ENCODE peak calls at places on chromosomes 7 and 10, in ten cellular contexts. One of them, this sample, is unnamed.

GRCh38 chr7:3067193-3067592 is 23.5 kb upstream of the CARD11 start:
- DNase-seq in T-helper 1 cell: no peak
- DNase-seq in foreskin fibroblast: no peak
- DNase-seq in stimulated activated CD8-positive, alpha-beta memory T cell treated with anti-CD3 and anti-CD28 coated beads, Interleukin-2, amount 100 ng/mL, for 1 hour: no peak
- DNase-seq in caudate nucleus: no peak
- DNase-seq in endodermal cell: no peak
- DNase-seq in lower lobe of right lung: no peak
- DNase-seq in germinal center: peak; percentile 46
- DNase-seq in EL: no peak
- DNase-seq in mammary epithelial cell: no peak
- DNase-seq in this sample: no peak

GRCh38 chr10:30359373-30360206 is 10.5 kb upstream of the MTPAP start:
- DNase-seq in T-helper 1 cell: peak; percentile 57
- DNase-seq in foreskin fibroblast: no peak
- DNase-seq in stimulated activated CD8-positive, alpha-beta memory T cell treated with anti-CD3 and anti-CD28 coated beads, Interleukin-2, amount 100 ng/mL, for 1 hour: peak; percentile 24
- DNase-seq in caudate nucleus: no peak
- DNase-seq in endodermal cell: peak; percentile 96
- DNase-seq in lower lobe of right lung: peak; percentile 71
- DNase-seq in germinal center: peak; percentile 61
- DNase-seq in EL: peak; percentile 60
- DNase-seq in mammary epithelial cell: peak; percentile 68
- DNase-seq in this sample: peak; percentile 54

GRCh38 chr10:116073451-116073850 is 199.6 kb downstream of the GFRA1 start:
- DNase-seq in T-helper 1 cell: no peak
- DNase-seq in foreskin fibroblast: no peak
- DNase-seq in stimulated activated CD8-positive, alpha-beta memory T cell treated with anti-CD3 and anti-CD28 coated beads, Interleukin-2, amount 100 ng/mL, for 1 hour: no peak
- DNase-seq in caudate nucleus: no peak
- DNase-seq in endodermal cell: no peak
- DNase-seq in lower lobe of right lung: no peak
- DNase-seq in germinal center: no peak
- DNase-seq in EL: no peak
- DNase-seq in mammary epithelial cell: no peak
- DNase-seq in this sample: peak; percentile 40

GRCh38 chr10:21292763-21293517 is 232.5 kb downstream of the SKIDA1 start:
- DNase-seq in T-helper 1 cell: no peak
- DNase-seq in foreskin fibroblast: peak; percentile 94
- DNase-seq in stimulated activated CD8-positive, alpha-beta memory T cell treated with anti-CD3 and anti-CD28 coated beads, Interleukin-2, amount 100 ng/mL, for 1 hour: no peak
- DNase-seq in caudate nucleus: no peak
- DNase-seq in endodermal cell: peak; percentile 88
- DNase-seq in lower lobe of right lung: peak; percentile 52
- DNase-seq in germinal center: no peak
- DNase-seq in EL: peak; percentile 98
- DNase-seq in mammary epithelial cell: peak; percentile 93
- DNase-seq in this sample: peak; percentile 48

GRCh38 chr10:131848741-131849590 is 51.8 kb upstream of the PPP2R2D start:
- DNase-seq in T-helper 1 cell: no peak
- DNase-seq in foreskin fibroblast: no peak
- DNase-seq in stimulated activated CD8-positive, alpha-beta memory T cell treated with anti-CD3 and anti-CD28 coated beads, Interleukin-2, amount 100 ng/mL, for 1 hour: no peak
- DNase-seq in caudate nucleus: no peak
- DNase-seq in endodermal cell: peak; percentile 28
- DNase-seq in lower lobe of right lung: no peak
- DNase-seq in germinal center: no peak
- DNase-seq in EL: no peak
- DNase-seq in mammary epithelial cell: no peak
- DNase-seq in this sample: no peak

GRCh38 chr7:18961997-18962396 is 155.4 kb downstream of the TWIST1 start:
- DNase-seq in T-helper 1 cell: no peak
- DNase-seq in foreskin fibroblast: peak; percentile 20
- DNase-seq in stimulated activated CD8-positive, alpha-beta memory T cell treated with anti-CD3 and anti-CD28 coated beads, Interleukin-2, amount 100 ng/mL, for 1 hour: no peak
- DNase-seq in caudate nucleus: no peak
- DNase-seq in endodermal cell: no peak
- DNase-seq in lower lobe of right lung: no peak
- DNase-seq in germinal center: no peak
- DNase-seq in EL: peak; percentile 60
- DNase-seq in mammary epithelial cell: no peak
- DNase-seq in this sample: no peak

GRCh38 chr7:133633055-133633454 is 380.2 kb downstream of the EXOC4 start:
- DNase-seq in T-helper 1 cell: peak; percentile 1
- DNase-seq in foreskin fibroblast: peak; percentile 53
- DNase-seq in stimulated activated CD8-positive, alpha-beta memory T cell treated with anti-CD3 and anti-CD28 coated beads, Interleukin-2, amount 100 ng/mL, for 1 hour: no peak
- DNase-seq in caudate nucleus: no peak
- DNase-seq in endodermal cell: no peak
- DNase-seq in lower lobe of right lung: no peak
- DNase-seq in germinal center: no peak
- DNase-seq in EL: peak; percentile 47
- DNase-seq in mammary epithelial cell: peak; percentile 88
- DNase-seq in this sample: peak; percentile 7

GRCh38 chr10:10816453-10816852 is 201.2 kb upstream of the CELF2 start:
- DNase-seq in T-helper 1 cell: no peak
- DNase-seq in foreskin fibroblast: peak; percentile 61
- DNase-seq in stimulated activated CD8-positive, alpha-beta memory T cell treated with anti-CD3 and anti-CD28 coated beads, Interleukin-2, amount 100 ng/mL, for 1 hour: no peak
- DNase-seq in caudate nucleus: no peak
- DNase-seq in endodermal cell: no peak
- DNase-seq in lower lobe of right lung: no peak
- DNase-seq in germinal center: no peak
- DNase-seq in EL: peak; percentile 65
- DNase-seq in mammary epithelial cell: no peak
- DNase-seq in this sample: no peak

GRCh38 chr7:14233026-14233897 is 243.8 kb upstream of the ETV1 start:
- DNase-seq in T-helper 1 cell: no peak
- DNase-seq in foreskin fibroblast: peak; percentile 11
- DNase-seq in stimulated activated CD8-positive, alpha-beta memory T cell treated with anti-CD3 and anti-CD28 coated beads, Interleukin-2, amount 100 ng/mL, for 1 hour: no peak
- DNase-seq in caudate nucleus: no peak
- DNase-seq in endodermal cell: peak; percentile 51
- DNase-seq in lower lobe of right lung: no peak
- DNase-seq in germinal center: no peak
- DNase-seq in EL: no peak
- DNase-seq in mammary epithelial cell: no peak
- DNase-seq in this sample: no peak

GRCh38 chr7:39540320-39540719 is 25.9 kb upstream of the YAE1 start:
- DNase-seq in T-helper 1 cell: no peak
- DNase-seq in foreskin fibroblast: no peak
- DNase-seq in stimulated activated CD8-positive, alpha-beta memory T cell treated with anti-CD3 and anti-CD28 coated beads, Interleukin-2, amount 100 ng/mL, for 1 hour: no peak
- DNase-seq in caudate nucleus: no peak
- DNase-seq in endodermal cell: peak; percentile 53
- DNase-seq in lower lobe of right lung: no peak
- DNase-seq in germinal center: no peak
- DNase-seq in EL: no peak
- DNase-seq in mammary epithelial cell: no peak
- DNase-seq in this sample: no peak

GRCh38 chr10:22346087-22346661 is 878 bp downstream of the SPAG6 start:
- DNase-seq in T-helper 1 cell: no peak
- DNase-seq in foreskin fibroblast: no peak
- DNase-seq in stimulated activated CD8-positive, alpha-beta memory T cell treated with anti-CD3 and anti-CD28 coated beads, Interleukin-2, amount 100 ng/mL, for 1 hour: no peak
- DNase-seq in caudate nucleus: no peak
- DNase-seq in endodermal cell: no peak
- DNase-seq in lower lobe of right lung: no peak
- DNase-seq in germinal center: no peak
- DNase-seq in EL: no peak
- DNase-seq in mammary epithelial cell: no peak
- DNase-seq in this sample: no peak

GRCh38 chr7:134315679-134316538 is 821 bp downstream of the SLC35B4 start:
- DNase-seq in T-helper 1 cell: peak; percentile 4
- DNase-seq in foreskin fibroblast: peak; percentile 20
- DNase-seq in stimulated activated CD8-positive, alpha-beta memory T cell treated with anti-CD3 and anti-CD28 coated beads, Interleukin-2, amount 100 ng/mL, for 1 hour: no peak
- DNase-seq in caudate nucleus: no peak
- DNase-seq in endodermal cell: no peak
- DNase-seq in lower lobe of right lung: no peak
- DNase-seq in germinal center: no peak
- DNase-seq in EL: peak; percentile 45
- DNase-seq in mammary epithelial cell: peak; percentile 22
- DNase-seq in this sample: peak; percentile 25

GRCh38 chr7:72793791-72794190 is 34.2 kb downstream of the TYW1B start:
- DNase-seq in T-helper 1 cell: no peak
- DNase-seq in foreskin fibroblast: no peak
- DNase-seq in stimulated activated CD8-positive, alpha-beta memory T cell treated with anti-CD3 and anti-CD28 coated beads, Interleukin-2, amount 100 ng/mL, for 1 hour: no peak
- DNase-seq in caudate nucleus: peak; percentile 0
- DNase-seq in endodermal cell: no peak
- DNase-seq in lower lobe of right lung: no peak
- DNase-seq in germinal center: no peak
- DNase-seq in EL: no peak
- DNase-seq in mammary epithelial cell: no peak
- DNase-seq in this sample: no peak

GRCh38 chr10:26534384-26534783 is 96.2 kb downstream of the APBB1IP start:
- DNase-seq in T-helper 1 cell: no peak
- DNase-seq in foreskin fibroblast: no peak
- DNase-seq in stimulated activated CD8-positive, alpha-beta memory T cell treated with anti-CD3 and anti-CD28 coated beads, Interleukin-2, amount 100 ng/mL, for 1 hour: no peak
- DNase-seq in caudate nucleus: no peak
- DNase-seq in endodermal cell: peak; percentile 85
- DNase-seq in lower lobe of right lung: no peak
- DNase-seq in germinal center: no peak
- DNase-seq in EL: no peak
- DNase-seq in mammary epithelial cell: no peak
- DNase-seq in this sample: no peak

GRCh38 chr7:51160990-51161615 is 155.5 kb downstream of the COBL start:
- DNase-seq in T-helper 1 cell: peak; percentile 57
- DNase-seq in foreskin fibroblast: peak; percentile 50
- DNase-seq in stimulated activated CD8-positive, alpha-beta memory T cell treated with anti-CD3 and anti-CD28 coated beads, Interleukin-2, amount 100 ng/mL, for 1 hour: peak; percentile 28
- DNase-seq in caudate nucleus: peak; percentile 54
- DNase-seq in endodermal cell: peak; percentile 92
- DNase-seq in lower lobe of right lung: peak; percentile 58
- DNase-seq in germinal center: peak; percentile 45
- DNase-seq in EL: peak; percentile 61
- DNase-seq in mammary epithelial cell: peak; percentile 18
- DNase-seq in this sample: peak; percentile 87

GRCh38 chr7:28785002-28785995 is 172.8 kb downstream of the TRIL start:
- DNase-seq in T-helper 1 cell: no peak
- DNase-seq in foreskin fibroblast: no peak
- DNase-seq in stimulated activated CD8-positive, alpha-beta memory T cell treated with anti-CD3 and anti-CD28 coated beads, Interleukin-2, amount 100 ng/mL, for 1 hour: no peak
- DNase-seq in caudate nucleus: no peak
- DNase-seq in endodermal cell: peak; percentile 68
- DNase-seq in lower lobe of right lung: no peak
- DNase-seq in germinal center: no peak
- DNase-seq in EL: no peak
- DNase-seq in mammary epithelial cell: no peak
- DNase-seq in this sample: no peak

GRCh38 chr7:122430710-122431109 is 126.2 kb upstream of the FEZF1 start:
- DNase-seq in T-helper 1 cell: no peak
- DNase-seq in foreskin fibroblast: no peak
- DNase-seq in stimulated activated CD8-positive, alpha-beta memory T cell treated with anti-CD3 and anti-CD28 coated beads, Interleukin-2, amount 100 ng/mL, for 1 hour: no peak
- DNase-seq in caudate nucleus: no peak
- DNase-seq in endodermal cell: no peak
- DNase-seq in lower lobe of right lung: no peak
- DNase-seq in germinal center: no peak
- DNase-seq in EL: no peak
- DNase-seq in mammary epithelial cell: no peak
- DNase-seq in this sample: peak; percentile 17

GRCh38 chr7:151168022-151168786 is 710 bp upstream of the GBX1 start:
- DNase-seq in T-helper 1 cell: peak; percentile 40
- DNase-seq in foreskin fibroblast: no peak
- DNase-seq in stimulated activated CD8-positive, alpha-beta memory T cell treated with anti-CD3 and anti-CD28 coated beads, Interleukin-2, amount 100 ng/mL, for 1 hour: no peak
- DNase-seq in caudate nucleus: no peak
- DNase-seq in endodermal cell: peak; percentile 92
- DNase-seq in lower lobe of right lung: peak; percentile 54
- DNase-seq in germinal center: peak; percentile 76
- DNase-seq in EL: no peak
- DNase-seq in mammary epithelial cell: no peak
- DNase-seq in this sample: no peak

GRCh38 chr7:2387897-2388636 is 15.3 kb upstream of the CHST12 start:
- DNase-seq in T-helper 1 cell: no peak
- DNase-seq in foreskin fibroblast: no peak
- DNase-seq in stimulated activated CD8-positive, alpha-beta memory T cell treated with anti-CD3 and anti-CD28 coated beads, Interleukin-2, amount 100 ng/mL, for 1 hour: no peak
- DNase-seq in caudate nucleus: no peak
- DNase-seq in endodermal cell: no peak
- DNase-seq in lower lobe of right lung: no peak
- DNase-seq in germinal center: no peak
- DNase-seq in EL: no peak
- DNase-seq in mammary epithelial cell: no peak
- DNase-seq in this sample: no peak